ENCODE peak calls at places on chromosome 22, in seven cellular contexts. B is SK-N-SH, Z is H9, I is endothelial cell of umbilical vein, M is HCT116, V is IMR-90, E is GM23338. D is an unnamed sample.

GRCh38 chr22:36238348-36239149 is 778 bp downstream of the APOL2 start:
- DNase-seq in M (no peak), I (peak; percentile 53), Z (peak; percentile 18), B (peak; percentile 36), V (no peak), E (no peak), D (peak; percentile 37)

GRCh38 chr22:37089451-37089850 is 20.1 kb downstream of the TMPRSS6 start:
- DNase-seq in Z (no peak), M (no peak), I (no peak), B (no peak), V (peak; percentile 5), E (no peak), D (no peak)

GRCh38 chr22:46905834-46906233 is 143.4 kb downstream of the TBC1D22A start:
- DNase-seq in I (no peak), B (no peak), Z (no peak), E (no peak), V (no peak), M (no peak), D (no peak)

GRCh38 chr22:19648419-19648929 is 65.8 kb upstream of the SEPTIN5 start:
- DNase-seq in V (no peak), B (no peak), M (peak; percentile 13), E (peak; percentile 49), Z (no peak), I (peak; percentile 20), D (no peak)

GRCh38 chr22:43014062-43014875 is 680 bp downstream of the PACSIN2 start:
- DNase-seq in Z (peak; percentile 56), V (no peak), M (no peak), E (peak; percentile 77), B (peak; percentile 54), I (peak; percentile 29), D (peak; percentile 71)

GRCh38 chr22:45261407-45262088 is 20.9 kb upstream of the KIAA0930 start:
- DNase-seq in M (no peak), B (no peak), E (no peak), Z (no peak), I (no peak), V (no peak), D (no peak)

GRCh38 chr22:44668190-44668885 is 33.7 kb upstream of the PRR5 start:
- DNase-seq in M (no peak), I (no peak), Z (peak; percentile 70), V (no peak), E (peak; percentile 82), B (peak; percentile 90), D (peak; percentile 69)

GRCh38 chr22:19958083-19959042 is 16.7 kb upstream of the TXNRD2 start:
- DNase-seq in M (no peak), B (no peak), I (no peak), Z (no peak), V (peak; percentile 73), E (no peak), D (no peak)

DNA sequence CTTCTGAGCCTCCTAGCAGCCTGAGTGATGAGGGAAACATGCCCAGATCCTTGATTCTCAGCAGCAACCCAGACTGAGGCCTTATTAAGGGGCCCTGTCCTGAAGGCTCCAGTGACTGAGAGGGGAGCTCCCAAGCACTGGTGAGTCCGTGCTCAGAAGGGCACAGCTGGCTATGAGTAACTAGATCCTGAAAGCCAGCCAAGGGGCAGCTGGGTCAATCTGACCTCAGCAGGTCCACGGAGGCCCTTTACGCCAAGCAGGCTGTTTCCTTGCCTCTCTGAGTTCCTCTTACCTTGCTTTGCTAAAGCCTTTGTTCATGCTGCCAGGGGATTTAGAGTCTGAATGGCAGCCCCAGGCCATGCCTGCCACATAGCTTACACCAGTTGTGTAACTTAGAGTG is 19.3 kb upstream of the MIEF1 start:
- DNase-seq in M (no peak), B (no peak), E (no peak), Z (no peak), V (peak; percentile 64), I (peak; percentile 43), D (no peak)
- H2AFZ ChIP-seq in M (no peak overlapping the region), B (no peak overlapping the region), E (no peak overlapping the region), Z (no peak overlapping the region), V (no peak overlapping the region), I (no peak overlapping the region), D (no peak overlapping the region)

DNA sequence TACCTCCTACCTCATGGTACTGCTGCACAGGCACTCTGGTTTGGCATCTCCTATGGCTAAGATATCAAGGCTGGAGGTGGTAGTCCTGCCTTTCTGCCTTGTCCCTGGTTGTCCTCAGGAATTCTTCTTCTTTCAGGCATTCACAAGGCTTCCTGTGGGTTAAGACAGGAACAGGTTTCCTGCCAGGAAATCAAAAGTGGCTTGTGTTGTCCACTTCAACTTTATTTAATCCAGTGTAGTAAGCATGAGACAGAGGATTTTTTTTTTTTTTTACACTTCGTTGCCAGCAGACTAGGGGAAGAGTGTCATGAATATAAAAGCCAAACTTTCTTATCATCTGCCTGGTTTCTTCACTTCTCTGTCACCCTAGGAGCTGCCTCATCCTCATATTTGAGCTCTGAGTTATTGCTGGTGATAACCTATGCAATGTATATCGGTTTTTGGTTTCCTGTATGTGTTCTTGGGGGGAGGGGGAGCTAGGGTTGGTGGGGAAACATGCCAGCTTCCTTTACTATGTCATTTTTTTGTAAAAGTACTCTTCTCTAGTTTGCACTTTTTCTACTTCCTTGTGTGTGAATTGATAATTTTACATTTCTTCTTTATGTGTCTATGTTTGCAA is 50.2 kb downstream of the XKR3 start:
- DNase-seq in Z (no peak), E (no peak), B (no peak), M (no peak), I (no peak), V (no peak), D (no peak)
- H2AFZ ChIP-seq in Z (no peak overlapping the region), E (no peak overlapping the region), B (no peak overlapping the region), M (no peak overlapping the region), I (no peak overlapping the region), V (no peak overlapping the region), D (no peak overlapping the region)

DNA sequence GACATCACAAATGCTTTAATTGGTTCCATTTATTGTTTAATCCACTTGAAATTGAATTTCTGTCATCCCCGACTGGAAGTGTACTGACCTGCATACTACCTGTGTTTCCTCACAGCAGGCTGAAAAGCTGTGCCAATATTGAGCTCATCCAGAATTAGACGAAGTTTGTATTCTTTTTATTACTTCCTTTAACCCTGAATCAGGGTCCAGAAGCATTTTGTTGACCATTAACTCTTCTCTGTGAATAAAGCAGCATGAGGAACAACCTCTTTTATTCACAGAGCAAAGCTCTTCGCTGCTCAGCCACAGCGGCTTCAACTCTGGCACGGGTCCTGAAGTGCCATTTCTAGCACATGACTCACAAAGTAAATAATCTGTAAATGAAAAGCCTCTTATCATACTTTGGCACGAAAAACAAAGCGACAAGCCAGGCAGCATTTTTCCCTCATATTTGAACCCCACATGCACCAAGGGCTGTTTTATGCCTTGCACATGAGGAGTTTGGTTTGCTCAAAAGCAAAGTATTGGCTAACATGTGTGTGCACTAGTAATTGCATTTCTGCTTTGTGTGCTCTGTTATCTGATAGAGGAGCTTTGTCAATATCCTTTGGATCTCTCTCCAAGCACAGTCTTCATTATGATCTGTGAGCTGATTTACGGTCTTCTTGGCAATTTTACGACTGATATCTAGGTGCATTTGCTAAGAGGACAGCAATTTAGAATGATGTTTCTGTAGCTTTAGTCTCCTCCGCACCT is 33.0 kb upstream of the APOBEC3A start:
- DNase-seq in M (peak; percentile 80), V (peak; percentile 90), B (no peak), Z (no peak), I (peak; percentile 94), E (no peak), D (peak; percentile 89)
- H2AFZ ChIP-seq in M (peak overlapping the region; percentile 33), V (peak overlapping the region; percentile 75), B (no peak overlapping the region), Z (no peak overlapping the region), I (no peak overlapping the region), E (no peak overlapping the region), D (no peak overlapping the region)

DNA sequence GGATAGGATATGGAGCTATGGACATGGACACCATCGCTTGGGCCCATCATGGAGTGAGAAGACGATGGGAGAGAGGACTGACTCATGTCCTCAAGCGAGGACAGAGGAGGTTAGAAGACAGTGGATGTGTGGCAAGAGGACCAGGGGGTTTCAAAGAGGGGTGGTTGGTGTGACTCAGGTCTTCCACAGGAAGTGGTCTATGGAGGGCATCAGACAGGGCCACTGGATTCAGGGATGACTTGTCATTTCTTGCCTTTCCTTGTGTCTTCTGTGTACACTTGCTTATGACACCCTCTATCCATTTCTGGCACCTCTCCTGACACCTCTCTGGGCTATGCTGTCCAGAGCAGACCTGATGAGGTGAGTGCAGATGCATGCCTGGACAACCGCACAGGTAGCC is 115.4 kb downstream of the OSBP2 start:
- DNase-seq in Z (no peak), M (no peak), I (no peak), B (no peak), V (no peak), E (no peak), D (no peak)
- H2AFZ ChIP-seq in Z (no peak overlapping the region), M (no peak overlapping the region), I (no peak overlapping the region), B (no peak overlapping the region), V (no peak overlapping the region), E (no peak overlapping the region), D (no peak overlapping the region)

DNA sequence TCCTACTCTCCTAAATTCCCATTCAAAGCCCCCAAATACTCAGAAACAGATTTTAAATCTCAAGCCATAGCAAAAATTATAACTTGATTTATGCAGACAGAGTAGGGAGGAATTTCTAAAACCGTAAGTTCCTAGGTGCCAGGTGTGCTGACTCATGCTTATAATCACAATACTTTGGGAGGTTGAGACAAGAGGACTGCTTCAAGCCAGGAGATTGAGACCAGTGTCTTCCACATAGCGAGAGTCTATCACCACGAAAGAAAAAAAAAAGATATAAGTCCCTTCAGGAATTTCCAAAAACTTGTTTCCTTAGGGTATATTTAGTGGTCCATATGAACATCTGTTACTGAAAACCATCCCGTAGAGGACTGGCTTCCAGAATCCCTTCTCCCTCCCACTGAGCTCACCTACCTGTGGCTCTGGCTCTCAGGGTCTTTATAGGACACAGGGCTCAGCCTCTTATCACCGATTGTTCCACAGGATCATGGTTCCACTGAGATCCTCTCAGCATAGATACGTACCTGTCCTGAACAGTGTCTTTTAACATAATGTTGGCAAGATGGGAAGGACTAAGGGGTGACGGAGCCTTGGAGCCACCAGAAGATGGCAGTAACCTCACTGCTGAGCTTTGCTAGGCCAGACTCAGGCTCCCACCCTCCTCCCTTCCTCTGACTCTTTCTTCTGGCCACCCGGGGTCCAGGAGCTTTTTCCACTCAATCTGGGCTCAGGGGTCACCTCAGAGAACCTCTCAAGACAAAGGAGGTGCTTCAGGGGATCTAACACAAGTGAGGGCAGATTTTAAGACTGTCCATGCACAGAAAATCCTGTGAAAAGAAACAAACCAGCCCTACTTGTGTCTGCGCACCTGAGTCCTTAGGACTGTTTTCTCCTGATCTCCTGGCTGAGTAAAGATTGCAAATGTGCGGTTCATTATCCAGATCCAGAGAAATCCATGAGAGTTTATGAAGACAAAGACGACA is 117.5 kb upstream of the TOP3B start:
- DNase-seq in Z (peak; percentile 52), M (peak; percentile 35), B (no peak), I (no peak), V (peak; percentile 32), E (peak; percentile 50), D (peak; percentile 22)
- H2AFZ ChIP-seq in Z (no peak overlapping the region), M (peak overlapping the region; percentile 99), B (no peak overlapping the region), I (no peak overlapping the region), V (peak overlapping the region; percentile 7), E (no peak overlapping the region), D (no peak overlapping the region)

GRCh38 chr22:50583294-50583865 is 731 bp upstream of the CHKB start:
- DNase-seq in E (peak; percentile 63), V (no peak), I (no peak), B (no peak), Z (no peak), M (no peak), D (no peak)
- H2AFZ ChIP-seq in E (peak overlapping the region; percentile 69), V (peak overlapping the region; percentile 96), I (peak overlapping the region; percentile 78), B (peak overlapping the region; percentile 66), Z (no peak overlapping the region), M (no peak overlapping the region), D (peak overlapping the region; percentile 24)